ENCODE peak calls at places on chromosomes 4 and X, in ten cellular contexts. X is fibroblast of pulmonary artery, Y is kidney, N is neural progenitor cell, K is glutamatergic neuron, Z is thoracic aorta, G is PC-9, L is HFF-Myc, C is psoas muscle, P is cardiac muscle cell. D is an unnamed sample.

GRCh38 chr4:143291334-143291733 is 45.3 kb upstream of the GAB1 start:
- DNase-seq in X (no peak), Y (no peak), N (no peak), K (no peak), Z (no peak), G (no peak), L (no peak), C (no peak), P (no peak), D (no peak)

GRCh38 chr4:16011173-16011572 is 48.2 kb upstream of the FGFBP2 start:
- DNase-seq in X (no peak), Y (no peak), N (no peak), K (no peak), Z (no peak), G (no peak), L (no peak), C (no peak), P (no peak), D (no peak)

GRCh38 chrX:153554519-153555167 is 37.2 kb downstream of the ATP2B3 start:
- DNase-seq in X (peak; percentile 46), Y (no peak), N (peak; percentile 74), K (peak; percentile 75), Z (no peak), G (no peak), L (no peak), C (peak; percentile 82), P (peak; percentile 55), D (peak; percentile 71)

GRCh38 chrX:129956765-129957164 is 25.7 kb upstream of the BCORL1 start:
- DNase-seq in X (no peak), Y (no peak), N (no peak), K (no peak), Z (no peak), G (no peak), L (no peak), C (no peak), P (no peak), D (no peak)

GRCh38 chrX:69232945-69233344 is 67.7 kb upstream of the PJA1 start:
- DNase-seq in X (no peak), Y (no peak), N (no peak), K (no peak), Z (no peak), G (no peak), L (no peak), C (no peak), P (no peak), D (no peak)

GRCh38 chr4:25252230-25253071 is 18.6 kb downstream of the PI4K2B start:
- DNase-seq in X (no peak), Y (no peak), N (no peak), K (no peak), Z (no peak), G (no peak), L (no peak), C (no peak), P (no peak), D (no peak)

GRCh38 chr4:1565598-1566295 is 118.4 kb downstream of the FAM53A start:
- DNase-seq in X (no peak), Y (peak; percentile 54), N (no peak), K (peak; percentile 11), Z (no peak), G (no peak), L (no peak), C (peak; percentile 46), P (no peak), D (peak; percentile 1)

GRCh38 chr4:26235500-26235899 is 85.3 kb upstream of the RBPJ start:
- DNase-seq in X (peak; percentile 71), Y (no peak), N (no peak), K (no peak), Z (no peak), G (peak; percentile 58), L (no peak), C (peak; percentile 80), P (peak; percentile 72), D (no peak)

GRCh38 chr4:47462799-47463234 is 685 bp downstream of the COMMD8 start:
- DNase-seq in X (peak; percentile 8), Y (no peak), N (no peak), K (no peak), Z (no peak), G (no peak), L (no peak), C (no peak), P (no peak), D (no peak)

GRCh38 chr4:182338731-182339130 is 95.5 kb downstream of the TENM3 start:
- DNase-seq in X (no peak), Y (no peak), N (no peak), K (no peak), Z (no peak), G (no peak), L (no peak), C (no peak), P (no peak), D (no peak)

GRCh38 chr4:111631157-111631999 is 513.9 kb upstream of the FAM241A start:
- DNase-seq in X (peak; percentile 37), Y (no peak), N (peak; percentile 32), K (no peak), Z (no peak), G (no peak), L (no peak), C (no peak), P (peak; percentile 35), D (no peak)

GRCh38 chr4:6469144-6469543 is 3.3 kb downstream of the PPP2R2C start:
- DNase-seq in X (no peak), Y (no peak), N (no peak), K (no peak), Z (no peak), G (no peak), L (no peak), C (no peak), P (no peak), D (no peak)

GRCh38 chr4:184664445-184665210 is 15.1 kb downstream of the PRIMPOL start:
- DNase-seq in X (peak; percentile 36), Y (no peak), N (peak; percentile 66), K (no peak), Z (no peak), G (no peak), L (no peak), C (no peak), P (peak; percentile 52), D (no peak)

GRCh38 chrX:9501362-9501761 is 36.5 kb downstream of the TBL1X start:
- DNase-seq in X (no peak), Y (no peak), N (peak; percentile 7), K (no peak), Z (no peak), G (no peak), L (no peak), C (no peak), P (no peak), D (peak; percentile 30)
- TF ChIP-seq CTCF in X (no peak), Y (no peak), N (no peak), K (no peak), Z (no peak), G (no peak), L (no peak), C (no peak), P (no peak), D (no peak)

GRCh38 chr4:103786014-103786413 is 66.2 kb upstream of the TACR3 start:
- DNase-seq in X (peak; percentile 62), Y (no peak), N (peak; percentile 74), K (peak; percentile 16), Z (no peak), G (peak; percentile 35), L (peak; percentile 4), C (no peak), P (peak; percentile 26), D (peak; percentile 20)
- TF ChIP-seq CTCF in X (peak; percentile 52), Y (no peak), N (peak; percentile 80), K (peak; percentile 65), Z (no peak), G (peak; percentile 66), L (peak; percentile 24), C (peak; percentile 26), P (peak; percentile 29), D (peak; percentile 42)

DNA sequence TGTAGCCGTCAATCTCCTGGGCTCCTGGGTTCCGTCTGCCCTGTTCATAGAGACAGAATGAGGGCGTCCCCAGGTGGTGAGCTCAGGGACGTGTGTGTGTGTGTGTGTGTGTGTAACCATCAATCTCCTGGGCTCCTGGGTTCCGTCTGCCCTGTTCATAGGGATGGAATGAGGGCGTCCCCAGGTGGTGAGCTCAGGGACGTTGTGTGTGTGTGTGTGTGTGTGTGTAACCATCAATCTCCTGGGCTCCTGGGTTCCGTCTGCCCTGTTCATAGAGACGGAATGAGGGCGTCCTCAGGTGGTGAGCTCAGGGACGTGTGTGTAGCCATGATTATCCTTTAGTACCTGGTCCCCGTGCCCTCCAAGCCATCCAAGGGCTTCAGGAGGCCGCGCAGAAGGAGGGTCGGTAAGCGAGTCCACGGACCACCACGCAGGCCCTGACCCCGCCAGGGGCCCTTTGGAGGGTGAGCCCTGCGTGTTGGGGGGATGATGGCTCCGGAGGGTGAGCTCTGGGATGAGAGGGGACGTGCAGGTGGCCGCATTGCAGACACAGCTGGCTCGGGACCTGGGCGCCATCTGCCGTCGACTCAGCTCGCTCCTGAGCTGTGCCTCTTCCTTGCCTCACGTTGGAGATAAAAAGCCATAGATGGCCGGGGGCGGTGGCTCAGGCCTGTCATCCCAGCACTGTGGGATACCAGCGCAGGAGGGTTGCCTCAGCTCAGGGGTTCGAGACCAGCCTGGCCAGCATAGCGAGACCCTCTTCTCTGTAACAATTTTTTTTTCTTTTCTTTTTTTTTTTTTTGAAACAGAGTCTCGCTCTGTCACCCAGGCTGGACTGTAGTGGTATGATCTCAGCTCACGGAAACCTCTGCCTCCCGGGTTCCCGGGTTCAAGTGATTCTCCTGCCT is 5.4 kb upstream of the GTPBP6 start:
- DNase-seq in X (peak; percentile 70), Y (peak; percentile 74), N (peak; percentile 83), K (peak; percentile 81), Z (peak; percentile 41), G (peak; percentile 43), L (no peak), C (peak; percentile 64), P (peak; percentile 72), D (peak; percentile 53)
- TF ChIP-seq CTCF in X (no peak), Y (no peak), N (peak; percentile 36), K (no peak), Z (no peak), G (no peak), L (peak; percentile 38), C (no peak), P (no peak), D (no peak)

GRCh38 chr4:152668338-152668964 is 11.3 kb downstream of the TMEM154 start:
- DNase-seq in X (no peak), Y (no peak), N (no peak), K (no peak), Z (no peak), G (no peak), L (no peak), C (no peak), P (no peak), D (no peak)

GRCh38 chr4:152665691-152666410 is 13.9 kb downstream of the TMEM154 start:
- DNase-seq in X (no peak), Y (no peak), N (no peak), K (no peak), Z (no peak), G (no peak), L (no peak), C (no peak), P (no peak), D (no peak)

GRCh38 chr4:152667781-152668180 is 12.0 kb downstream of the TMEM154 start:
- DNase-seq in X (no peak), Y (no peak), N (no peak), K (no peak), Z (no peak), G (no peak), L (no peak), C (no peak), P (no peak), D (no peak)

GRCh38 chr4:152663203-152664066 is 16.4 kb downstream of the TMEM154 start:
- DNase-seq in X (no peak), Y (no peak), N (no peak), K (no peak), Z (no peak), G (no peak), L (no peak), C (no peak), P (no peak), D (no peak)

GRCh38 chr4:152666946-152667345 is 12.9 kb downstream of the TMEM154 start:
- DNase-seq in X (no peak), Y (no peak), N (no peak), K (no peak), Z (no peak), G (no peak), L (no peak), C (no peak), P (no peak), D (no peak)
- TF ChIP-seq CTCF in X (no peak), Y (no peak), N (no peak), K (no peak), Z (no peak), G (no peak), L (no peak), C (no peak), P (no peak), D (no peak)